ENCODE peak calls at places on chromosome 12, in eight cellular contexts. O is activated naive CD4-positive, alpha-beta T cell; Q is A549; F is psoas muscle; Z is MV-4-11; V is naive thymus-derived CD8-positive, alpha-beta T cell; N is fibroblast of mammary gland; B is GM13977. X is an unnamed sample.

GRCh38 chr12:55737581-55738112 is 5.3 kb upstream of the GDF11 start:
- DNase-seq in Z (no peak), F (no peak), V (no peak), B (no peak), Q (no peak), N (no peak), O (no peak), X (no peak)

GRCh38 chr12:51183816-51184215 is 10.9 kb upstream of the TFCP2 start:
- DNase-seq in Z (no peak), V (no peak), O (no peak), Q (no peak), N (peak), B (no peak), F (peak), X (no peak)

GRCh38 chr12:52362118-52362726 is 5.1 kb downstream of the KRT85 start:
- DNase-seq in B (no peak), V (no peak), N (no peak), F (no peak), O (no peak), Q (peak), Z (no peak), X (no peak)

GRCh38 chr12:10384191-10384590 is 5.7 kb downstream of the KLRK1 start:
- DNase-seq in Q (no peak), V (no peak), Z (no peak), F (no peak), N (no peak), B (no peak), O (no peak), X (no peak)

GRCh38 chr12:55659486-55660385 is 23.0 kb downstream of the OR10P1 start:
- DNase-seq in Q (peak), O (no peak), V (no peak), B (no peak), Z (peak), N (peak), F (no peak), X (no peak)

GRCh38 chr12:127556487-127556886 is 710.5 kb upstream of the TMEM132C start:
- DNase-seq in Z (peak), V (no peak), F (no peak), N (no peak), B (no peak), Q (no peak), O (no peak), X (no peak)

GRCh38 chr12:25861226-25861625 is 97.3 kb upstream of the RASSF8 start:
- DNase-seq in N (no peak), F (no peak), Z (no peak), Q (no peak), V (no peak), B (no peak), O (no peak), X (no peak)

GRCh38 chr12:14416658-14417057 is 51.2 kb downstream of the ATF7IP start:
- DNase-seq in F (no peak), V (no peak), O (no peak), Q (peak), N (peak), Z (peak), B (no peak), X (no peak)

GRCh38 chr12:4417471-4417870 is 28.1 kb downstream of the FGF6 start:
- DNase-seq in N (no peak), B (no peak), Q (no peak), V (no peak), Z (no peak), F (no peak), O (no peak), X (no peak)

GRCh38 chr12:122851820-122852219 is 16.6 kb downstream of the HIP1R start:
- DNase-seq in O (no peak), N (peak), Q (no peak), B (no peak), Z (no peak), F (no peak), V (no peak), X (no peak)

GRCh38 chr12:51836012-51836832 is 12.3 kb downstream of the FIGNL2 start:
- DNase-seq in F (no peak), O (no peak), Q (no peak), B (no peak), V (no peak), Z (no peak), N (no peak), X (no peak)

X was measured in COLO829.